ENCODE peak calls at places on chromosomes 4 and X, in four cellular contexts. M is left ventricle myocardium inferior, O is psoas muscle, K is GM23248. V is an unnamed sample.

GRCh38 chr4:186725422-186726149 is 1.9 kb upstream of the FAT1 start:
- DNase-seq in M (peak), O (peak), K (peak), V (peak)

GRCh38 chr4:39786838-39787237 is 88.9 kb downstream of the UBE2K start:
- DNase-seq in M (no peak), O (no peak), K (no peak), V (no peak)

GRCh38 chr4:51843309-51844156 is 580 bp downstream of the DCUN1D4 start:
- DNase-seq in M (peak), O (peak), K (peak), V (peak)

GRCh38 chr4:8302331-8302730 is 32.8 kb downstream of the HTRA3 start:
- DNase-seq in M (peak), O (peak), K (no peak), V (no peak)

GRCh38 chr4:127604949-127605709 is 27.6 kb upstream of the INTU start:
- DNase-seq in M (no peak), O (no peak), K (peak), V (no peak)

GRCh38 chr4:165005352-165005751 is 26.4 kb upstream of the TRIM60 start:
- DNase-seq in M (no peak), O (no peak), K (no peak), V (no peak)

GRCh38 chrX:6460893-6461490 is 73.9 kb downstream of the VCX3A start:
- DNase-seq in M (no peak), O (no peak), K (no peak), V (no peak)

GRCh38 chrX:70979136-70979762 is 48.4 kb upstream of the SLC7A3 start:
- DNase-seq in M (no peak), O (no peak), K (peak), V (no peak)

GRCh38 chr4:143372093-143372915 is 35.6 kb downstream of the GAB1 start:
- DNase-seq in M (no peak), O (no peak), K (no peak), V (no peak)

GRCh38 chrX:145654486-145654885 is 163.1 kb upstream of the SLITRK2 start:
- DNase-seq in M (no peak), O (no peak), K (no peak), V (no peak)

GRCh38 chr4:33722254-33722653 is 2522.1 kb downstream of the ARAP2 start:
- DNase-seq in M (no peak), O (no peak), K (peak), V (no peak)

GRCh38 chr4:77199701-77200100 is 42.7 kb downstream of the CCNG2 start:
- DNase-seq in M (no peak), O (no peak), K (no peak), V (no peak)

GRCh38 chrX:53186363-53186762 is 38.6 kb downstream of the KDM5C start:
- DNase-seq in M (no peak), O (no peak), K (peak), V (no peak)

GRCh38 chr4:42478509-42478908 is 81.2 kb downstream of the SHISA3 start:
- DNase-seq in M (no peak), O (no peak), K (no peak), V (no peak)

GRCh38 chr4:185672151-185672550 is 136.8 kb upstream of the PDLIM3 start:
- DNase-seq in M (no peak), O (no peak), K (no peak), V (no peak)

GRCh38 chrX:154436597-154437397 is at the start of gene GDI1:
- DNase-seq in M (peak), O (peak), K (peak), V (no peak)

GRCh38 chrX:96843566-96843965 is 40.1 kb upstream of the RPA4 start:
- DNase-seq in M (no peak), O (no peak), K (no peak), V (no peak)

GRCh38 chr4:88230953-88231835 is 53.2 kb downstream of the PPM1K start:
- DNase-seq in M (no peak), O (no peak), K (peak), V (no peak)
- H3K27ac ChIP-seq in M (peak), O (peak), K (peak), V (no peak)

GRCh38 chrX:105323951-105324350 is 103.5 kb upstream of the TEX13A start:
- DNase-seq in M (no peak), O (no peak), K (no peak), V (no peak)
- H3K27ac ChIP-seq in M (no peak), O (no peak), K (no peak), V (no peak)

DNA sequence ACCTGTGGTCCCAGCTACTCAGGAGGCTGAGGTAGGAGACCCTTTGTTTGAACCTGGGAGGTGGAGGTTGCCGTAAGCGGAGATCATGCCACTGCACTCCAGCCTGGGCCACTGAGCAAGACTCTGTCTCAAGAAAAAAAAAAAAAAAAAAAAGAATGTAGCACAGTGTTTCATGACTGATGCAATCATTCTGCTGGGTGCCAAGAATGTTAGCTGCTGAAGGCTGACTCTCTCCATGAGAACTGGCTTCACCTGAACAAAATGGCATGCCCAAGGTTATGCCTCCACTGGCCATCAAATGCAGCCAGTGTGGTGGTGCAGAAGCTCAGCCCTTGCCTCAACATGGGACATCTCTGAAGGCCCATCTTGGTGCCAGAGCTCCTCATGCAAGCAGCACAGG is 412.1 kb downstream of the ADAM29 start:
- DNase-seq in M (no peak), O (no peak), K (peak), V (no peak)
- H3K27ac ChIP-seq in M (no peak), O (no peak), K (no peak), V (no peak)

DNA sequence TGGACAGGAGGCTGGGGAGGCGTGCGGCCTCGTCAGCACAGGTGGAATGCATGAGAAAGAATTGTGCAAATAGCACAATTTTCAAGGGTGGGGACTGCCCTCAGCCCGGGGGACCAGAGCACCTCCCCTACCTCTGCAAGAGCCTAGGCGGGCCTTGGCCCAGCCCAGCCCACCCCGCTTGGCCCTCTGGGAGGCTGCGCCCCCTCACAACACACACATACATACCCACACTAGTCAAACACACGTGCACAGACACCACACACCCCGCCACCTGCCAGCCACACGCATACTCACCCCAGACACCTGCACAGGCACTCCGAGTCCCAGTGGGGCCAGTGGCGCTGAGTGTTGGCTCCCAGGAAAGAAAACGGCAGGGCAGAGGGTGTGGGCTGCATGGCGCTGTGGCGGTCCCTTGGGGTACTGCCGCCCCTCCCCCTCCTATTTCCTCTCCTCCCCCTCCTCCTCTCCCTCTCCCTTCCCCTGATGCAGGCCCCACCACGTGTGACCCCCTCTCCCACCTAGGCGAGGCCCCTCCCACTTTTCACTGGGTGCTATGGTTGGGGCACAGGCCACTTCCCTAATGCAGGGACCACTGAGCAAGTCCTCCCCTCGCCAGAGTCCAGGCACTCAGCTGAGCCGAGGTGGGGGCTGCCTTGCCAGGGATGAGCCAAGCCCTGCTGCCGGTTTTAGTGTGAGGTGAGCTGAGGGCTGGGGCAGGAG is 84.5 kb downstream of the FAM53A start:
- DNase-seq in M (no peak), O (peak), K (no peak), V (no peak)
- H3K27ac ChIP-seq in M (no peak), O (no peak), K (no peak), V (no peak)

V was measured in substantia nigra.